ENCODE peak calls at places on chromosome 4, in four cellular contexts. R is HepG2, O is K562, S is A549. X is an unnamed sample.

GRCh38 chr4:79964715-79965345 is 108.2 kb downstream of the ANTXR2 start:
- DNase-seq in O (no peak), S (no peak), R (no peak), X (no peak)

GRCh38 chr4:74100531-74100930 is 1.5 kb upstream of the CXCL2 start:
- DNase-seq in R (no peak), O (no peak), S (no peak), X (no peak)

GRCh38 chr4:169810325-169811323 is 52.9 kb upstream of the HPF1 start:
- DNase-seq in S (peak), R (peak), O (peak), X (peak)

GRCh38 chr4:95585016-95585695 is 36.4 kb upstream of the UNC5C start:
- DNase-seq in S (no peak), O (no peak), R (no peak), X (no peak)

GRCh38 chr4:133150643-133151300 is 1.7 kb downstream of the PCDH10 start:
- DNase-seq in O (no peak), S (peak), R (no peak), X (no peak)

GRCh38 chr4:24978291-24979072 is 52.3 kb downstream of the LGI2 start:
- DNase-seq in R (no peak), S (no peak), O (no peak), X (no peak)

GRCh38 chr4:125750399-125750798 is 435.6 kb downstream of the FAT4 start:
- DNase-seq in O (no peak), R (no peak), S (no peak), X (no peak)

GRCh38 chr4:77833158-77833724 is 14.1 kb upstream of the CNOT6L start:
- DNase-seq in O (no peak), S (no peak), R (no peak), X (no peak)

GRCh38 chr4:118905546-118905945 is 16.9 kb downstream of the SYNPO2 start:
- DNase-seq in O (peak), R (no peak), S (no peak), X (no peak)

GRCh38 chr4:28225689-28226353 is 1365.2 kb downstream of the STIM2 start:
- DNase-seq in S (no peak), R (no peak), O (no peak), X (no peak)

GRCh38 chr4:3295837-3296624 is 3.2 kb downstream of the RGS12 start:
- DNase-seq in S (no peak), O (no peak), R (no peak), X (no peak)

GRCh38 chr4:136484996-136485395 is 1047.3 kb downstream of the PCDH18 start:
- DNase-seq in S (no peak), R (no peak), O (no peak), X (no peak)

DNA sequence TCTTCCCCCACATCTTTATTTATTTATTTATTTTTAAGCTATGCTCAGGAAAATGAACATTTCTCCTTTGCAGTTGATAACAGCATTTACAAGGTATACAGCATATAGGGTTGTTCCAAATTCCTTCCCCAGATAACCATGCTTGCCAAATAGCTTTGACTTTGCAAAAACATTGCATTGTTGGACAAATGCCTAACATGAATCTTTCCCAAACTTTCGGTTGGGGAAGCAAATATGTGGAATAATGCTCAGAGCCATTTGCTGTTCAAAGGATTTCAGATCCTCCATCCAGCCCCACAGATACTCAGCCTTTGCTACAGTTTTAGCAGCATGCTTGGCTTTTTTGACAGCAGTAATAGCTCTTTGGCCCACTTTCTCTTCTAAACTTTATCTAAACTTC is 127.2 kb upstream of the AGA start:
- DNase-seq in R (no peak), O (no peak), S (no peak), X (no peak)
- TF ChIP-seq KDM1A in R (no peak), O (no peak), S (no peak), X (no peak)

DNA sequence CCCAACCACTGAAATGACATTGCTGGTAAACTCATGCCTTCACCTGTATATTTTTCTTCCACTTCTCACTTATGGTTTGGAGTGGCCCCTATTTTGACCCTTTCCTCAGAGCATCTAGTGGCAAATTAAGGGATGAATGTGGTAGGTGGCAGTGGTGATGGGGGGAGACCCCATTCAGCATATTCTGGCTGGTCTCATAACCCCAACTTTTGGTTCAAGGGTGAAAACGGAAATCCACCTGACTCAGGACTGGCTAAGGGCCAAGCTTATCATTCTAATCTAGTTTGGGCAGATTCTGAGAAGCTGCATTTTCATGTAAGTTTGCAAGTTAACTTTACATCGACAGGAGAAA is 47.0 kb upstream of the NSUN7 start:
- DNase-seq in S (no peak), O (no peak), R (no peak), X (no peak)
- TF ChIP-seq POLR2AphosphoS2 in S (no peak), O (no peak), R (no peak), X (no peak)

GRCh38 chr4:138632856-138633255 is 382.7 kb upstream of the NOCT start:
- DNase-seq in S (no peak), O (no peak), R (no peak), X (no peak)
- TF ChIP-seq KDM1A in S (no peak), O (no peak), R (no peak), X (no peak)

GRCh38 chr4:38189445-38189844 is 229.2 kb downstream of the PTTG2 start:
- DNase-seq in R (peak), O (peak), S (peak), X (no peak)
- TF ChIP-seq POLR2AphosphoS2 in R (no peak), O (no peak), S (no peak), X (no peak)

GRCh38 chr4:183250831-183251230 is 69.2 kb downstream of the CLDN22 start:
- DNase-seq in S (no peak), R (no peak), O (no peak), X (no peak)

GRCh38 chr4:183255487-183255886 is 64.6 kb downstream of the CLDN22 start:
- DNase-seq in S (no peak), R (no peak), O (no peak), X (no peak)

GRCh38 chr4:183253451-183253850 is 66.6 kb downstream of the CLDN22 start:
- DNase-seq in R (no peak), S (no peak), O (no peak), X (no peak)

GRCh38 chr4:183254162-183254561 is 65.9 kb downstream of the CLDN22 start:
- DNase-seq in O (no peak), S (no peak), R (no peak), X (no peak)

GRCh38 chr4:183252959-183253358 is 67.1 kb downstream of the CLDN22 start:
- DNase-seq in S (no peak), R (no peak), O (no peak), X (no peak)
- TF ChIP-seq KDM1A in S (no peak), R (no peak), O (no peak), X (no peak)

GRCh38 chr4:8343967-8344331 is 74.4 kb downstream of the HTRA3 start:
- DNase-seq in R (no peak), S (no peak), O (no peak), X (no peak)

GRCh38 chr4:8343051-8343966 is 73.8 kb downstream of the HTRA3 start:
- DNase-seq in O (no peak), S (no peak), R (no peak), X (no peak)

GRCh38 chr4:8345053-8345945 is 75.7 kb downstream of the HTRA3 start:
- DNase-seq in R (no peak), O (no peak), S (no peak), X (no peak)

GRCh38 chr4:8342651-8343050 is 73.1 kb downstream of the HTRA3 start:
- DNase-seq in S (no peak), R (no peak), O (no peak), X (no peak)

DNA sequence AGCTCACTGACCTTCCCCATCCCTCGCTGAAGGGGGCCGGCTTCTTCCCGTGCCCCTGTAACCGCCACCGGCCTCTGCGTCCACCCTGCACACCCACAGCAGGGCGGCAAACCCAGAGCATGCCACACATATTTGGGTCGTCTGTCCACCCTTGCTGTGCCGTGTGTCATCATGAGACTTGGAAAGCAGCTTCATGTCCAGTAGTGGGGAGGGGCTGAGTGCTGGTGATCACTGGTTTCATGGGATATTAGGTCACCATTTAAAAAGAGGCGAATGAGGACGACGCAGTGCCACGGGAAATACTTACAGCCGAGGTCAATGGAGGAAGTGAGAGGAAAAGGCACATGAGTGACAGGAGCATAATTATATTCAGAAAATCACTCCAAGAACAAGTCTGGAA is 74.8 kb downstream of the HTRA3 start:
- DNase-seq in R (no peak), S (no peak), O (no peak), X (no peak)
- TF ChIP-seq POLR2AphosphoS2 in R (no peak), S (no peak), O (no peak), X (no peak)

DNA sequence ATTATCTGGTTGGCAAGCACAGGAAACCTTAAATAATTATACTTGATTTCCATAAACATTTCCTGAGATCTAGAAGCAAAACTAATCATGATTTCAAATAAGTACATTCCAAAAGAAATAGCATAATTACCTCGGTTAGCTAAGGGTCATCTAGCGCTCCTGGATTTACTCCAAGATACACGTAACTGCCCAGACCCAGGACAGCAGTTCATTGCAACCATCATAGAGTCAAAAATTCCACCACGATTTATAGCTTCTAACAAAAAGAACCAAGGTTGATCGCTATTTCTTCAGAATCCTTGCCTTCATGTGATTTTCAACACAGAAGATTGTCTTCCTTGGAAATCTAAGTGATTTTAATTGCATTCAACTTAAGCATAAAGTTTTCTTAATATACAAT is 1235.5 kb upstream of the TENM3 start:
- DNase-seq in R (no peak), S (no peak), O (no peak), X (no peak)
- TF ChIP-seq KDM1A in R (no peak), S (no peak), O (no peak), X (no peak)

GRCh38 chr4:178322524-178323183 is 880.4 kb upstream of the AGA start:
- DNase-seq in O (no peak), S (no peak), R (no peak), X (no peak)
- TF ChIP-seq POLR2AphosphoS2 in O (no peak), S (no peak), R (no peak), X (no peak)